ENCODE peak calls at places on chromosomes 5 and 9, in eight cellular contexts. One of them, this sample, is unnamed.
A peak's percentile ranks its signal among the peaks of the same experiment; 100 is the strongest.

GRCh38 chr5:93899026-93899600 is 157.7 kb upstream of the POU5F2 start:
- DNase-seq in mucosa of descending colon: no peak
- DNase-seq in AG04449: no peak
- DNase-seq in neural crest cell: no peak
- DNase-seq in body of pancreas: no peak
- DNase-seq in HFFc6: no peak
- DNase-seq in colonic mucosa: no peak
- DNase-seq in CD4-positive, alpha-beta T cell: no peak
- DNase-seq in this sample: no peak

GRCh38 chr9:94801685-94802084 is 75.2 kb downstream of the AOPEP start:
- DNase-seq in mucosa of descending colon: no peak
- DNase-seq in AG04449: no peak
- DNase-seq in neural crest cell: no peak
- DNase-seq in body of pancreas: no peak
- DNase-seq in HFFc6: peak; percentile 47
- DNase-seq in colonic mucosa: no peak
- DNase-seq in CD4-positive, alpha-beta T cell: no peak
- DNase-seq in this sample: no peak

GRCh38 chr9:81557957-81558791 is 131.2 kb downstream of the TLE1 start:
- DNase-seq in mucosa of descending colon: no peak
- DNase-seq in AG04449: peak; percentile 58
- DNase-seq in neural crest cell: no peak
- DNase-seq in body of pancreas: peak; percentile 46
- DNase-seq in HFFc6: peak; percentile 63
- DNase-seq in colonic mucosa: no peak
- DNase-seq in CD4-positive, alpha-beta T cell: no peak
- DNase-seq in this sample: no peak

GRCh38 chr5:89043676-89044075 is 160.7 kb upstream of the MEF2C start:
- DNase-seq in mucosa of descending colon: no peak
- DNase-seq in AG04449: no peak
- DNase-seq in neural crest cell: no peak
- DNase-seq in body of pancreas: no peak
- DNase-seq in HFFc6: peak; percentile 11
- DNase-seq in colonic mucosa: no peak
- DNase-seq in CD4-positive, alpha-beta T cell: no peak
- DNase-seq in this sample: no peak

GRCh38 chr5:172004824-172005237 is 1.6 kb downstream of the FBXW11 start:
- DNase-seq in mucosa of descending colon: no peak
- DNase-seq in AG04449: no peak
- DNase-seq in neural crest cell: no peak
- DNase-seq in body of pancreas: no peak
- DNase-seq in HFFc6: peak; percentile 34
- DNase-seq in colonic mucosa: no peak
- DNase-seq in CD4-positive, alpha-beta T cell: no peak
- DNase-seq in this sample: no peak

GRCh38 chr9:130242270-130243014 is 23.1 kb upstream of the HMCN2 start:
- DNase-seq in mucosa of descending colon: no peak
- DNase-seq in AG04449: no peak
- DNase-seq in neural crest cell: no peak
- DNase-seq in body of pancreas: no peak
- DNase-seq in HFFc6: no peak
- DNase-seq in colonic mucosa: no peak
- DNase-seq in CD4-positive, alpha-beta T cell: no peak
- DNase-seq in this sample: no peak

GRCh38 chr9:137505421-137506140 is 44.6 kb downstream of the PNPLA7 start:
- DNase-seq in mucosa of descending colon: peak; percentile 44
- DNase-seq in AG04449: no peak
- DNase-seq in neural crest cell: no peak
- DNase-seq in body of pancreas: no peak
- DNase-seq in HFFc6: no peak
- DNase-seq in colonic mucosa: no peak
- DNase-seq in CD4-positive, alpha-beta T cell: no peak
- DNase-seq in this sample: no peak

GRCh38 chr9:8521112-8521511 is 721.5 kb upstream of the DMAC1 start:
- DNase-seq in mucosa of descending colon: no peak
- DNase-seq in AG04449: no peak
- DNase-seq in neural crest cell: no peak
- DNase-seq in body of pancreas: no peak
- DNase-seq in HFFc6: no peak
- DNase-seq in colonic mucosa: no peak
- DNase-seq in CD4-positive, alpha-beta T cell: no peak
- DNase-seq in this sample: no peak

GRCh38 chr5:154194348-154195329 is 4.1 kb downstream of the GALNT10 start:
- DNase-seq in mucosa of descending colon: no peak
- DNase-seq in AG04449: no peak
- DNase-seq in neural crest cell: no peak
- DNase-seq in body of pancreas: no peak
- DNase-seq in HFFc6: peak; percentile 43
- DNase-seq in colonic mucosa: no peak
- DNase-seq in CD4-positive, alpha-beta T cell: no peak
- DNase-seq in this sample: no peak

GRCh38 chr9:20981486-20981885 is 50.0 kb downstream of the HACD4 start:
- DNase-seq in mucosa of descending colon: no peak
- DNase-seq in AG04449: peak; percentile 81
- DNase-seq in neural crest cell: no peak
- DNase-seq in body of pancreas: no peak
- DNase-seq in HFFc6: peak; percentile 80
- DNase-seq in colonic mucosa: no peak
- DNase-seq in CD4-positive, alpha-beta T cell: no peak
- DNase-seq in this sample: no peak

GRCh38 chr5:157265714-157266285 is at the start of gene CYFIP2:
- DNase-seq in mucosa of descending colon: peak; percentile 90
- DNase-seq in AG04449: no peak
- DNase-seq in neural crest cell: peak; percentile 55
- DNase-seq in body of pancreas: peak; percentile 56
- DNase-seq in HFFc6: no peak
- DNase-seq in colonic mucosa: peak; percentile 72
- DNase-seq in CD4-positive, alpha-beta T cell: peak; percentile 82
- DNase-seq in this sample: peak; percentile 58

GRCh38 chr5:1736889-1737711 is 62.5 kb downstream of the MRPL36 start:
- DNase-seq in mucosa of descending colon: no peak
- DNase-seq in AG04449: no peak
- DNase-seq in neural crest cell: no peak
- DNase-seq in body of pancreas: no peak
- DNase-seq in HFFc6: no peak
- DNase-seq in colonic mucosa: no peak
- DNase-seq in CD4-positive, alpha-beta T cell: no peak
- DNase-seq in this sample: no peak

GRCh38 chr9:128123451-128124080 is 4.0 kb downstream of the PTGES2 start:
- DNase-seq in mucosa of descending colon: peak; percentile 52
- DNase-seq in AG04449: no peak
- DNase-seq in neural crest cell: no peak
- DNase-seq in body of pancreas: no peak
- DNase-seq in HFFc6: no peak
- DNase-seq in colonic mucosa: no peak
- DNase-seq in CD4-positive, alpha-beta T cell: no peak
- DNase-seq in this sample: no peak

DNA sequence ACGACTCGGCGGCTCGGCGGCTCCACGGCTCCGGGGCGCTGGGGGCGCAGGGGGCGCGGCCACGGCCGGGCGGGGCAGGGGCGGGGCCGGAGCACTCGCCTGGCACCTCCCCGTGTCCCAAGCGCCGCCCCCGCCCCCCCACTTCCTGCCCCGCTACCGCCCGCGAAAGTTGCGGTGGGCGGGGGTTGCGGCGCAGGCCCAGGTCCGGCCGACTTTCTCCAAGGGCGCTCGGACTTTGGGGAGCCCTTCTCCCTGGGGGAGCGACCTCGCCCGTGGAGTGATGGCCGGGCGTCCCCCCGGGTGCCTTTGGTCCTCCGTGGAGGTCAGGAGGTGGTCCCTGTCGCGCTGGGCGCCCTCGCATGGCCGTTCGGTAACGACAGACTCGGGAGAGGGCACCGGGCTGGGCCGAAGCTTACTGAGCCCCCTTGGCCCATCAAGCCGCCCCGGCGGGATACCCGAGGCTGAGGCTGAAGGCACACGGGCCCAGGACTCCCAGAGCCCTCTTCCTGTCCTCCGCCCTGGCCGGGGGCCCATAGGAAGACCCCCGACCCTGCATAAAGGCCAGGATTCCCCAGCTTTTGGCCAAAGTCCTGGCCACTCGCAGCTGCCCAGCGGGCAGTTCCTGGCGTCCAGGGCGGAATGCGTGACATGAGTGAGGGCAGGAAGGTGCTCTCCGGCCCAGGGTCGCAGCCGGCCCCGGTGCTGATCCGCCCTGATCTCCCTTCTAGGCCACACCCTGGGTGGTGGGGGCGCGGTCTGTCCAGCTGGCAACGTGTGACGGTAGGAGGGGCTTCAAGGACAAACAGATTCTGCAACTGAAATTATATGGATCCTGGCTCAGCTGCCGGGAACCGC is 883 bp upstream of the VAV2 start:
- DNase-seq in mucosa of descending colon: peak; percentile 93
- DNase-seq in AG04449: peak; percentile 44
- DNase-seq in neural crest cell: peak; percentile 60
- DNase-seq in body of pancreas: peak; percentile 79
- DNase-seq in HFFc6: peak; percentile 89
- DNase-seq in colonic mucosa: peak; percentile 95
- DNase-seq in CD4-positive, alpha-beta T cell: peak; percentile 73
- DNase-seq in this sample: peak; percentile 71
- TF ChIP-seq CTCF in mucosa of descending colon: no peak
- TF ChIP-seq CTCF in AG04449: peak; percentile 50
- TF ChIP-seq CTCF in neural crest cell: peak; percentile 55
- TF ChIP-seq CTCF in body of pancreas: peak; percentile 57
- TF ChIP-seq CTCF in HFFc6: peak; percentile 69
- TF ChIP-seq CTCF in colonic mucosa: no peak
- TF ChIP-seq CTCF in CD4-positive, alpha-beta T cell: peak; percentile 48
- TF ChIP-seq CTCF in this sample: no peak

GRCh38 chr9:97487107-97487506 is 14.4 kb upstream of the TMOD1 start:
- DNase-seq in mucosa of descending colon: no peak
- DNase-seq in AG04449: no peak
- DNase-seq in neural crest cell: no peak
- DNase-seq in body of pancreas: no peak
- DNase-seq in HFFc6: peak; percentile 33
- DNase-seq in colonic mucosa: no peak
- DNase-seq in CD4-positive, alpha-beta T cell: no peak
- DNase-seq in this sample: no peak
- TF ChIP-seq CTCF in mucosa of descending colon: no peak
- TF ChIP-seq CTCF in AG04449: peak; percentile 19
- TF ChIP-seq CTCF in neural crest cell: peak; percentile 54
- TF ChIP-seq CTCF in body of pancreas: peak; percentile 9
- TF ChIP-seq CTCF in HFFc6: peak; percentile 76
- TF ChIP-seq CTCF in colonic mucosa: no peak
- TF ChIP-seq CTCF in CD4-positive, alpha-beta T cell: no peak
- TF ChIP-seq CTCF in this sample: no peak

GRCh38 chr5:10303699-10304170 is 4.0 kb downstream of the CMBL start:
- DNase-seq in mucosa of descending colon: no peak
- DNase-seq in AG04449: no peak
- DNase-seq in neural crest cell: no peak
- DNase-seq in body of pancreas: no peak
- DNase-seq in HFFc6: no peak
- DNase-seq in colonic mucosa: no peak
- DNase-seq in CD4-positive, alpha-beta T cell: no peak
- DNase-seq in this sample: no peak

GRCh38 chr5:10306806-10307205 is 896 bp downstream of the CMBL start:
- DNase-seq in mucosa of descending colon: no peak
- DNase-seq in AG04449: no peak
- DNase-seq in neural crest cell: no peak
- DNase-seq in body of pancreas: no peak
- DNase-seq in HFFc6: no peak
- DNase-seq in colonic mucosa: peak; percentile 38
- DNase-seq in CD4-positive, alpha-beta T cell: no peak
- DNase-seq in this sample: no peak

GRCh38 chr5:10303201-10303600 is 4.5 kb downstream of the CMBL start:
- DNase-seq in mucosa of descending colon: no peak
- DNase-seq in AG04449: no peak
- DNase-seq in neural crest cell: no peak
- DNase-seq in body of pancreas: no peak
- DNase-seq in HFFc6: no peak
- DNase-seq in colonic mucosa: no peak
- DNase-seq in CD4-positive, alpha-beta T cell: no peak
- DNase-seq in this sample: no peak

GRCh38 chr5:10306114-10306513 is 1.6 kb downstream of the CMBL start:
- DNase-seq in mucosa of descending colon: no peak
- DNase-seq in AG04449: no peak
- DNase-seq in neural crest cell: no peak
- DNase-seq in body of pancreas: no peak
- DNase-seq in HFFc6: no peak
- DNase-seq in colonic mucosa: peak; percentile 44
- DNase-seq in CD4-positive, alpha-beta T cell: no peak
- DNase-seq in this sample: no peak

DNA sequence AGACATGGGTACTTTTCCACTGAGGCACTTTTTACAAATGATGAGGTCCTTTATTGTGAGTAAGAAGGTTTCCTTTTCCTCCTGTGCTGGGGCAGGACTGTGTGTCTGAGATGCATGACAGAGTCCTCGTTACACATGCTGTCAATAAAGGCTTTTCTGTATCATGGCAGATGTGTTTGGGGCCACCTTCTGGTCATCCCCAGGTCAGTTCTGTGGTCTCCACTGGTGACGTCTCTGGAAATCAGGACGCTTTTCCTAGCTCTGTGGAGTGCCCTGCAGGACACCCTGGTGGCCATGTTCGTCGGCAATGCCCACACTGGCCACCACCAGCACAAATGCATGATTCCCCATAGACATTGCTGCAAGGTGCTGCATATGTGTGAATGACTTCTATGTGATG is 2.8 kb downstream of the CMBL start:
- DNase-seq in mucosa of descending colon: no peak
- DNase-seq in AG04449: no peak
- DNase-seq in neural crest cell: no peak
- DNase-seq in body of pancreas: no peak
- DNase-seq in HFFc6: no peak
- DNase-seq in colonic mucosa: no peak
- DNase-seq in CD4-positive, alpha-beta T cell: no peak
- DNase-seq in this sample: no peak
- TF ChIP-seq CTCF in mucosa of descending colon: no peak
- TF ChIP-seq CTCF in AG04449: no peak
- TF ChIP-seq CTCF in neural crest cell: peak; percentile 35
- TF ChIP-seq CTCF in body of pancreas: no peak
- TF ChIP-seq CTCF in HFFc6: peak; percentile 39
- TF ChIP-seq CTCF in colonic mucosa: no peak
- TF ChIP-seq CTCF in CD4-positive, alpha-beta T cell: no peak
- TF ChIP-seq CTCF in this sample: no peak

GRCh38 chr9:109735796-109736195 is 44.2 kb upstream of the PALM2AKAP2 start:
- DNase-seq in mucosa of descending colon: no peak
- DNase-seq in AG04449: no peak
- DNase-seq in neural crest cell: no peak
- DNase-seq in body of pancreas: no peak
- DNase-seq in HFFc6: no peak
- DNase-seq in colonic mucosa: no peak
- DNase-seq in CD4-positive, alpha-beta T cell: no peak
- DNase-seq in this sample: no peak

GRCh38 chr9:109730228-109730627 is 49.8 kb upstream of the PALM2AKAP2 start:
- DNase-seq in mucosa of descending colon: no peak
- DNase-seq in AG04449: no peak
- DNase-seq in neural crest cell: no peak
- DNase-seq in body of pancreas: no peak
- DNase-seq in HFFc6: no peak
- DNase-seq in colonic mucosa: peak; percentile 59
- DNase-seq in CD4-positive, alpha-beta T cell: no peak
- DNase-seq in this sample: no peak

GRCh38 chr9:109737295-109737694 is 42.7 kb upstream of the PALM2AKAP2 start:
- DNase-seq in mucosa of descending colon: no peak
- DNase-seq in AG04449: no peak
- DNase-seq in neural crest cell: no peak
- DNase-seq in body of pancreas: no peak
- DNase-seq in HFFc6: no peak
- DNase-seq in colonic mucosa: no peak
- DNase-seq in CD4-positive, alpha-beta T cell: no peak
- DNase-seq in this sample: no peak

GRCh38 chr9:109734814-109735213 is 45.2 kb upstream of the PALM2AKAP2 start:
- DNase-seq in mucosa of descending colon: no peak
- DNase-seq in AG04449: no peak
- DNase-seq in neural crest cell: no peak
- DNase-seq in body of pancreas: no peak
- DNase-seq in HFFc6: no peak
- DNase-seq in colonic mucosa: no peak
- DNase-seq in CD4-positive, alpha-beta T cell: no peak
- DNase-seq in this sample: no peak

GRCh38 chr9:109733690-109734089 is 46.3 kb upstream of the PALM2AKAP2 start:
- DNase-seq in mucosa of descending colon: no peak
- DNase-seq in AG04449: no peak
- DNase-seq in neural crest cell: no peak
- DNase-seq in body of pancreas: no peak
- DNase-seq in HFFc6: peak; percentile 28
- DNase-seq in colonic mucosa: no peak
- DNase-seq in CD4-positive, alpha-beta T cell: no peak
- DNase-seq in this sample: no peak
- TF ChIP-seq CTCF in mucosa of descending colon: no peak
- TF ChIP-seq CTCF in AG04449: no peak
- TF ChIP-seq CTCF in neural crest cell: no peak
- TF ChIP-seq CTCF in body of pancreas: no peak
- TF ChIP-seq CTCF in HFFc6: no peak
- TF ChIP-seq CTCF in colonic mucosa: no peak
- TF ChIP-seq CTCF in CD4-positive, alpha-beta T cell: no peak
- TF ChIP-seq CTCF in this sample: no peak

This sample was measured in mesothelial cell of epicardium.